ENCODE peak calls at places on chromosome 19, in nine cellular contexts. L, M, U, Y, Q, Z, F, X and N are unnamed samples. For H3K4me1, the result is how much of the 10 kb centered on the place peaks cover.

GRCh38 chr19:33577947-33578346 is 43.8 kb upstream of the CHST8 start:
- DNase-seq in Z (no peak), Q (no peak), F (no peak), Y (no peak), U (no peak), L (no peak), M (no peak), X (no peak), N (no peak)

GRCh38 chr19:43675269-43675879 is 5.4 kb upstream of the PLAUR start:
- DNase-seq in Q (no peak), Y (no peak), X (no peak), L (no peak), M (peak), F (no peak), Z (peak), U (no peak), N (no peak)

GRCh38 chr19:46976845-46977320 is 42.8 kb upstream of the NPAS1 start:
- DNase-seq in Q (peak), U (no peak), Z (no peak), X (no peak), L (no peak), F (no peak), Y (no peak), M (no peak), N (peak)

GRCh38 chr19:46678110-46678732 is 17.2 kb upstream of the DACT3 start:
- DNase-seq in F (peak), M (peak), Q (no peak), X (no peak), L (peak), U (no peak), Y (no peak), Z (peak), N (no peak)

GRCh38 chr19:30942636-30943035 is 406.6 kb downstream of the TSHZ3 start:
- DNase-seq in Q (no peak), Y (no peak), L (no peak), M (no peak), X (no peak), Z (no peak), F (no peak), U (no peak), N (no peak)

GRCh38 chr19:47573076-47574026 is at the start of gene ZNF541:
- DNase-seq in U (peak), Z (peak), X (peak), M (peak), F (peak), Y (peak), L (no peak), Q (peak), N (peak)

GRCh38 chr19:29088761-29089160 is 124.2 kb downstream of the UQCRFS1 start:
- DNase-seq in F (no peak), U (no peak), Q (no peak), L (no peak), Y (no peak), M (no peak), X (no peak), Z (no peak), N (no peak)

GRCh38 chr19:17522988-17523872 is 11.8 kb downstream of the PGLS start:
- DNase-seq in L (no peak), U (no peak), M (peak), Z (peak), Q (peak), X (no peak), F (peak), Y (peak), N (no peak)

GRCh38 chr19:32362318-32362691 is 16.9 kb downstream of the ZNF507 start:
- DNase-seq in Y (no peak), X (no peak), Q (no peak), F (no peak), Z (no peak), M (no peak), U (no peak), L (no peak), N (no peak)

GRCh38 chr19:11984986-11985385 is 20.1 kb downstream of the ZNF763 start:
- DNase-seq in L (peak), M (no peak), Y (no peak), X (no peak), Z (no peak), U (no peak), Q (no peak), F (no peak), N (no peak)

GRCh38 chr19:48085077-48085476 is 25.5 kb downstream of the PLA2G4C start:
- DNase-seq in L (no peak), Y (no peak), X (no peak), U (no peak), M (no peak), Z (no peak), Q (no peak), F (no peak), N (no peak)

GRCh38 chr19:17749912-17750317 is 1.4 kb upstream of the FCHO1 start:
- DNase-seq in Y (no peak), X (no peak), F (no peak), U (no peak), M (peak), Q (no peak), Z (no peak), L (no peak), N (no peak)

GRCh38 chr19:871446-872265 is 12.2 kb downstream of the CFD start:
- DNase-seq in F (peak), L (peak), Y (no peak), U (no peak), M (no peak), Z (peak), X (no peak), Q (no peak), N (no peak)

GRCh38 chr19:46952874-46953273 is 66.8 kb upstream of the NPAS1 start:
- DNase-seq in L (no peak), Z (no peak), X (no peak), U (no peak), F (no peak), Y (no peak), Q (no peak), M (no peak), N (no peak)

GRCh38 chr19:35120898-35121297 is 5.3 kb downstream of the FXYD3 start:
- DNase-seq in X (no peak), U (no peak), M (no peak), L (no peak), Z (no peak), Y (no peak), Q (no peak), F (no peak), N (no peak)

GRCh38 chr19:46413262-46414031 is at the start of gene CCDC8:
- DNase-seq in U (no peak), Q (peak), M (no peak), L (no peak), Z (peak), F (no peak), Y (no peak), X (no peak), N (peak)

GRCh38 chr19:11759805-11760204 is 7.0 kb upstream of the ZNF441 start:
- DNase-seq in Z (no peak), X (no peak), Q (no peak), M (no peak), F (no peak), L (no peak), U (no peak), Y (no peak), N (no peak)

GRCh38 chr19:19321143-19321577 is 531 bp downstream of the MAU2 start:
- DNase-seq in L (no peak), Q (no peak), U (no peak), M (peak), Z (no peak), Y (no peak), F (no peak), X (no peak), N (no peak)

GRCh38 chr19:48158210-48158790 is 11.8 kb downstream of the LIG1 start:
- DNase-seq in M (no peak), L (no peak), F (no peak), Q (no peak), U (no peak), Y (no peak), Z (no peak), X (no peak), N (no peak)

GRCh38 chr19:10535613-10536012 is 8.1 kb upstream of the ATG4D start:
- DNase-seq in Z (no peak), X (no peak), U (no peak), Y (no peak), M (no peak), F (no peak), L (no peak), Q (no peak), N (no peak)

GRCh38 chr19:51297406-51297805 is 14.0 kb upstream of the IGLON5 start:
- DNase-seq in X (no peak), M (no peak), L (no peak), Y (no peak), F (no peak), Z (no peak), Q (no peak), U (no peak), N (no peak)

GRCh38 chr19:18514800-18515682 is 6.8 kb downstream of the ELL start:
- DNase-seq in U (no peak), F (no peak), X (no peak), Z (peak), M (no peak), Q (peak), L (no peak), Y (peak), N (peak)

GRCh38 chr19:35030257-35031071 is at the start of gene SCN1B:
- DNase-seq in Y (no peak), U (no peak), F (peak), L (peak), M (peak), X (no peak), Q (no peak), Z (peak), N (peak)

GRCh38 chr19:1252818-1253513 is 4.6 kb downstream of the MIDN start:
- DNase-seq in X (peak), M (peak), Y (peak), L (peak), F (peak), U (peak), Q (peak), Z (peak), N (peak)

GRCh38 chr19:17281391-17282304 is at the start of gene ANKLE1:
- DNase-seq in F (no peak), L (no peak), M (peak), Z (no peak), Q (no peak), X (no peak), U (no peak), Y (peak), N (no peak)

GRCh38 chr19:13093407-13094284 is 9.0 kb downstream of the LYL1 start:
- DNase-seq in X (no peak), M (peak), U (no peak), Z (peak), L (peak), Y (peak), Q (peak), F (peak), N (peak)

GRCh38 chr19:7440188-7440975 is 48.5 kb downstream of the PEX11G start:
- DNase-seq in M (no peak), X (no peak), L (no peak), Y (no peak), F (no peak), Z (no peak), Q (no peak), U (no peak), N (no peak)

GRCh38 chr19:4929186-4929585 is 19.9 kb downstream of the UHRF1 start:
- DNase-seq in F (no peak), X (no peak), Q (no peak), M (no peak), U (no peak), L (no peak), Z (no peak), Y (no peak), N (peak)

GRCh38 chr19:48196933-48197665 is 26.6 kb downstream of the ZSWIM9 start:
- DNase-seq in Z (no peak), M (no peak), Y (no peak), Q (no peak), U (no peak), L (no peak), F (no peak), X (no peak), N (no peak)

GRCh38 chr19:55373993-55374757 is 2.5 kb upstream of the TMEM190 start:
- DNase-seq in U (no peak), Z (no peak), X (no peak), Y (no peak), M (no peak), F (no peak), L (no peak), Q (no peak), N (no peak)

GRCh38 chr19:40862785-40863184 is 12.5 kb upstream of the CYP2A6 start:
- DNase-seq in F (no peak), U (no peak), X (no peak), M (no peak), L (no peak), Q (no peak), Z (no peak), Y (no peak), N (no peak)

GRCh38 chr19:14089662-14090508 is 666 bp downstream of the SAMD1 start:
- DNase-seq in M (peak), X (no peak), Z (peak), L (peak), U (no peak), Y (peak), F (peak), Q (no peak), N (peak)

DNA sequence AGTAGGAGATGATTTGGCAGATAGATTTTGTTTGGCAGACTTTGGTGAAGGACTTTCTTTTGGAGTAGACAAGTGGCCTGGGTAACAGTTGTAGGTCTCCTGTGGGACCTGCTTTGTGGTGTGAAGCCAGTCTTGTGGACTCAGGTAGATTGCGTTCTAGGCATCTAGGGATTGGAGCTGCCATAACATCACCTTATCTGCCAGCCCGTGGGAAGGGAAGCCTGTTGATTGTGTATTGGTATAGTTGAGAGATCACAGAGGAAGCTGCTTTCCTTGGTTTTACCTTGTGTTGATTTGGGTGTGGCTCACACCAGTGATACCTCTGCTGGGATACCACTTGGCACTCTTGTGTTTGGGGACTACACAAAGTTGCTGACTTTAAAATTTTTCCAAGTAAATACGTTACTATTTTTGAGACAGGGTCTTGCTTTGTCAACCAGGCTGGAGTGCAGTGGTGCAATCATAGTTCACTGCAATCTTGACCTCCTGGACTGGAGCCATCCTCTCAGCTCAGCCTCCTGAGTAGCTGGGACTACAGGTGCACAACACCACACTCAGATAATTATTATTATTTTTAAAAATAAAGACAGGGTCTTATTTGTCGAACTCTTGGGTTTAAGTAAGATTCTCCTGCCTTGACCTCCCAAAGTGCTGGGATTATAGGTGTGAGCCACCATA is 7.8 kb downstream of the HNRNPM start:
- DNase-seq in Y (no peak), Z (no peak), U (no peak), X (no peak), F (no peak), L (no peak), Q (peak), M (no peak), N (no peak)
- H3K4me1 ChIP-seq in Y (under half), Z (under half), U (under half), X (half or more), F (half or more), L (under half), Q (under half), M (half or more), N (under half)

GRCh38 chr19:38676878-38677646 is 29.6 kb downstream of the ACTN4 start:
- DNase-seq in Q (no peak), Z (no peak), F (no peak), M (no peak), Y (no peak), X (no peak), L (no peak), U (no peak), N (no peak)

GRCh38 chr19:38674388-38675133 is 27.1 kb downstream of the ACTN4 start:
- DNase-seq in Y (no peak), U (no peak), X (no peak), F (no peak), Z (no peak), Q (no peak), L (no peak), M (no peak), N (peak)

GRCh38 chr19:38676023-38676877 is 28.8 kb downstream of the ACTN4 start:
- DNase-seq in Z (no peak), L (no peak), F (no peak), U (no peak), Q (no peak), M (no peak), X (no peak), Y (no peak), N (no peak)

GRCh38 chr19:38673030-38673429 is 25.6 kb downstream of the ACTN4 start:
- DNase-seq in M (no peak), Z (no peak), Q (no peak), X (no peak), F (no peak), U (no peak), Y (no peak), L (no peak), N (no peak)

DNA sequence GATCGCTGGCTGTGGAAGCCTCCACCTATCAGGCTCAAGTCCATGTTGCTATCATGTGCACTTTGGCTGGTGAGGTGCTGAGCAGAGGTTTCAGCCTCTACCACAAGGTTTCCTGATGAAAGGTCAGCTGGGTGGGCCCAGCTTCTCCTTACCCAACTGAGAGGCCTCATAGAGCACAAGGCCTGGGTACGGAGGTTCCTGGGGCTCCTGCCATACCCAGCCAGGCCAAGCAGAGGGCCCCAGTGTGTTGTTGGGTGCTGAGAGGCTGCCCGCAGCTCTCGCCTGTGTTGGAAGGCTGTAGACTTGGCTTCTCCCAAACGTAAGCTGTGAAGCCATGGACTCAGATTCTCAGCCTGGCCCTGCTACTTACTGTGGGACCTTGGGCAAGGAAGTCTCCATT is 28.2 kb downstream of the ACTN4 start:
- DNase-seq in X (no peak), Y (no peak), Q (no peak), M (peak), F (no peak), L (no peak), Z (no peak), U (no peak), N (no peak)
- H3K4me1 ChIP-seq in X (half or more), Y (half or more), Q (under half), M (half or more), F (under half), L (under half), Z (half or more), U (half or more), N (under half)

GRCh38 chr19:3499738-3500428 is 591 bp downstream of the DOHH start:
- DNase-seq in Z (no peak), X (no peak), Q (no peak), Y (no peak), U (no peak), F (no peak), L (no peak), M (peak), N (no peak)
- H3K4me1 ChIP-seq in Z (under half), X (under half), Q (under half), Y (under half), U (under half), F (under half), L (under half), M (under half), N (under half)

DNA sequence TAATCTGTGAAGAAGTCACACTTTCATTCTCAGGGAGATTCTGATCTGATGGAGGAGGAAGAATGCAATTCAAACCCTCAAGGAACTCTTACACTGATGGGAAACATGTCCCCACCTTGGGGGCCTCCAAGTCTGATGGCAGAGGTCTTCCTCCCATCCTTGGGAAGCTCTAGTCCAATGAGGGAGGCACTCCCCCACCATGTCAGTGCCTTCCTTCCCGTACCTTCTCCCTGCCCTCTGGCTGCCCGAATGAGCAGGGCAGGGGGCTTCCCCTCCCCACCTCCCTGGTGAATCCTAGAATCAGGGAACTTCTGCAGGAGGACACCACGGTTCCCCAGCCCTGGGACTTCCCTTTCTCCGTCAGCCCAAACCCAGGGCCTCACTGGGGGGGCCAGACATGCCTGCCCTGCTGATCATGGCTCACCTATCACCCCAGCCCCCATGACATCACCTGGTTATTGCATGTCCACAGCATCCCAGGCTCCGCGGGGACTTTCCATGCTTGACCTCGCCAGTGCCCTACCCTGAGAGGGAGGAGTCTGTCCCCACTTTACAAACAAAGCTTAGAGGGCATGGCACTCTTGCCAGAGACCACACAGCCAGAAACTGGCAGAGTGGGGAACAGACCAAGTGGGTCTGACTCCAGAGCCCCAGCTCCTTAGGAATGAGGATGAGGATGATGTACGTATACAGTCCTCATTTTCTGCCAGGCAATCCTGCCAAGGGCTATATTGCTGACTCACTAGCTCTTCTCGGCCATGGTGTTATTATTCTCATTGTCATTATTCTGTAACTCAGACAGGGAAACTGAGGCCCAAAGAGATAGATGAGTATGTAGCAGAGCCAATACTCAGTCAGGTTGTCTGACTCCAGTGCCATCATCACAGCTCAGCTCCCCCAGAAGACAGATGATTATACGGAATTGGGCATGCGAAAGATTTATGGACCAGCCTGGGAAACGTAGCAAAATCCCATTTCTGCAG is 9.6 kb upstream of the BCL3 start:
- DNase-seq in F (no peak), Z (peak), U (no peak), X (no peak), Y (peak), L (no peak), Q (no peak), M (no peak), N (no peak)
- H3K4me1 ChIP-seq in F (under half), Z (under half), U (under half), X (under half), Y (half or more), L (under half), Q (under half), M (under half), N (under half)

GRCh38 chr19:53896682-53897081 is 12.4 kb upstream of the CACNG7 start:
- DNase-seq in U (no peak), M (no peak), F (no peak), X (no peak), L (no peak), Z (no peak), Y (no peak), Q (no peak), N (no peak)
- H3K4me1 ChIP-seq in U (under half), M (under half), F (under half), X (under half), L (under half), Z (under half), Y (under half), Q (under half), N (under half)